ENCODE peak calls at places on chromosomes 1 and 21, in six cellular contexts. B is RCC 7860; C is stimulated activated CD4-positive, alpha-beta T cell treated with anti-CD3 and anti-CD28 coated beads, Interleukin-1b, Interleukin-23, amount 100 ng/mL, for 24 hours; T is AG08395; V is COR-L47; A is NCI-H2029 treated with DMSO at 0.1 percent for 48 hours. S is an unnamed sample.

GRCh38 chr1:3186526-3186921 is 117.5 kb downstream of the PRDM16 start:
- DNase-seq in T (peak; percentile 76), A (no peak), C (no peak), B (no peak), V (no peak), S (peak; percentile 48)

GRCh38 chr1:33446590-33446989 is 15.7 kb upstream of the PHC2 start:
- DNase-seq in C (no peak), T (no peak), B (no peak), A (no peak), V (no peak), S (no peak)

GRCh38 chr1:231053493-231054162 is 13.6 kb upstream of the FAM89A start:
- DNase-seq in B (peak; percentile 23), C (no peak), T (peak; percentile 15), A (peak; percentile 76), V (peak; percentile 33), S (no peak)

GRCh38 chr1:148353461-148354283 is 129.4 kb downstream of the PPIAL4G start:
- DNase-seq in V (no peak), B (peak; percentile 70), C (no peak), T (no peak), A (no peak), S (no peak)

GRCh38 chr1:50420689-50421365 is 2.4 kb downstream of the DMRTA2 start:
- DNase-seq in V (no peak), C (no peak), B (no peak), T (no peak), A (no peak), S (no peak)

GRCh38 chr1:64337476-64337875 is 132.5 kb upstream of the CACHD1 start:
- DNase-seq in V (no peak), T (no peak), A (no peak), C (no peak), B (no peak), S (no peak)

GRCh38 chr21:38082936-38083335 is 166.7 kb upstream of the KCNJ6 start:
- DNase-seq in T (no peak), A (no peak), V (no peak), C (no peak), B (peak; percentile 6), S (no peak)

GRCh38 chr1:81377406-81377805 is 423.3 kb upstream of the ADGRL2 start:
- DNase-seq in T (no peak), C (no peak), B (no peak), V (no peak), A (no peak), S (no peak)

GRCh38 chr1:37553927-37554808 is at the start of gene SNIP1:
- DNase-seq in B (peak; percentile 81), V (peak; percentile 90), A (peak; percentile 99), C (peak; percentile 79), T (peak; percentile 99), S (peak; percentile 91)